ENCODE peak calls at places on chromosomes 6 and 20, in six cellular contexts. X, T, A, C, D and I are unnamed samples.

GRCh38 chr6:11754625-11755289 is 23.8 kb downstream of the ADTRP start:
- DNase-seq in T (no peak), A (no peak), C (no peak), D (no peak), X (no peak), I (no peak)

GRCh38 chr6:23329091-23329490 is 759.7 kb downstream of the HDGFL1 start:
- DNase-seq in X (no peak), C (peak), T (no peak), A (no peak), D (no peak), I (peak)

GRCh38 chr20:49989234-49990065 is 6.7 kb downstream of the SNAI1 start:
- DNase-seq in X (peak), A (peak), T (no peak), D (peak), C (peak), I (no peak)

GRCh38 chr6:33915134-33915533 is 111.3 kb upstream of the MLN start:
- DNase-seq in X (no peak), T (no peak), C (peak), D (no peak), A (no peak), I (peak)

GRCh38 chr6:10589983-10590382 is 68.8 kb downstream of the GCNT2 start:
- DNase-seq in T (no peak), X (no peak), A (no peak), C (no peak), D (no peak), I (no peak)

GRCh38 chr6:52293067-52293466 is 8.5 kb upstream of the MCM3 start:
- DNase-seq in D (no peak), X (no peak), A (no peak), C (no peak), T (no peak), I (peak)

GRCh38 chr6:67501738-67502137 is 1133.3 kb upstream of the ADGRB3 start:
- DNase-seq in C (peak), X (no peak), A (no peak), T (no peak), D (no peak), I (no peak)

GRCh38 chr6:2632943-2633584 is 117.7 kb downstream of the MYLK4 start:
- DNase-seq in T (no peak), X (no peak), A (no peak), C (peak), D (no peak), I (no peak)

GRCh38 chr6:170535002-170535401 is 18.1 kb downstream of the PSMB1 start:
- DNase-seq in T (no peak), A (no peak), D (no peak), X (no peak), C (no peak), I (no peak)

GRCh38 chr6:34021839-34022190 is 124.1 kb downstream of the GRM4 start:
- DNase-seq in A (no peak), X (no peak), D (no peak), C (no peak), T (no peak), I (peak)

GRCh38 chr20:18613553-18613952 is 25.7 kb downstream of the DTD1 start:
- DNase-seq in C (no peak), A (no peak), X (no peak), D (no peak), T (no peak), I (no peak)

GRCh38 chr20:41462372-41463161 is 95.9 kb upstream of the EMILIN3 start:
- DNase-seq in A (no peak), D (no peak), T (no peak), X (no peak), C (no peak), I (no peak)